ENCODE peak calls at places on chromosomes 5 and 9, in five cellular contexts. P is caudate nucleus; O is hippocampal formation; T is activated naive CD4-positive, alpha-beta T cell treated with Interleukin-2 at 50 U/mL for 16 hours; E is fibroblast of villous mesenchyme. X is an unnamed sample.

GRCh38 chr5:24365406-24365805 is 279.4 kb downstream of the CDH10 start:
- DNase-seq in P (no peak), O (no peak), T (no peak), E (no peak), X (no peak)

GRCh38 chr9:110767559-110768063 is 99.0 kb downstream of the MUSK start:
- DNase-seq in P (peak; percentile 11), O (peak; percentile 30), T (no peak), E (peak; percentile 88), X (no peak)

GRCh38 chr5:5751496-5751895 is 329.0 kb downstream of the ICE1 start:
- DNase-seq in P (no peak), O (no peak), T (no peak), E (no peak), X (no peak)

GRCh38 chr5:196350-196749 is 5.1 kb downstream of the LRRC14B start:
- DNase-seq in P (no peak), O (no peak), T (no peak), E (no peak), X (no peak)

GRCh38 chr5:158701406-158702177 is 398.1 kb downstream of the EBF1 start:
- DNase-seq in P (no peak), O (no peak), T (no peak), E (peak; percentile 5), X (no peak)

GRCh38 chr5:58974601-58975000 is 391.7 kb downstream of the RAB3C start:
- DNase-seq in P (no peak), O (no peak), T (no peak), E (no peak), X (no peak)

GRCh38 chr5:176702952-176703641 is 55.8 kb downstream of the TSPAN17 start:
- DNase-seq in P (no peak), O (no peak), T (no peak), E (no peak), X (no peak)

GRCh38 chr5:35851282-35851681 is 5.4 kb upstream of the IL7R start:
- DNase-seq in P (no peak), O (no peak), T (no peak), E (no peak), X (no peak)

GRCh38 chr5:14417232-14417730 is 164.3 kb upstream of the OTULINL start:
- DNase-seq in P (no peak), O (no peak), T (no peak), E (peak; percentile 85), X (no peak)

GRCh38 chr9:104808030-104808614 is 44.2 kb downstream of the NIPSNAP3B start:
- DNase-seq in P (no peak), O (peak; percentile 46), T (no peak), E (no peak), X (no peak)

GRCh38 chr5:38809388-38810359 is 36.1 kb upstream of the OSMR start:
- DNase-seq in P (peak; percentile 63), O (peak; percentile 79), T (peak; percentile 30), E (peak; percentile 97), X (no peak)

GRCh38 chr5:145220491-145220890 is 614.7 kb downstream of the PRELID2 start:
- DNase-seq in P (no peak), O (no peak), T (no peak), E (no peak), X (no peak)

GRCh38 chr5:55604611-55605067 is 69.9 kb upstream of the PLPP1 start:
- DNase-seq in P (no peak), O (no peak), T (no peak), E (peak; percentile 59), X (no peak)

GRCh38 chr9:8205580-8205979 is 406.0 kb upstream of the DMAC1 start:
- DNase-seq in P (no peak), O (no peak), T (no peak), E (peak; percentile 36), X (no peak)

GRCh38 chr5:68424799-68425537 is 209.4 kb downstream of the PIK3R1 start:
- DNase-seq in P (no peak), O (no peak), T (peak; percentile 21), E (peak; percentile 66), X (no peak)

GRCh38 chr9:116998305-116998704 is 311.2 kb downstream of the TRIM32 start:
- DNase-seq in P (no peak), O (no peak), T (no peak), E (peak; percentile 13), X (no peak)

GRCh38 chr9:131275332-131276106 is 791 bp downstream of the FAM78A start:
- DNase-seq in P (no peak), O (no peak), T (peak; percentile 33), E (no peak), X (peak; percentile 66)

GRCh38 chr9:128498911-128499310 is 5.6 kb upstream of the GLE1 start:
- DNase-seq in P (no peak), O (no peak), T (no peak), E (no peak), X (no peak)

GRCh38 chr5:163622796-163623195 is 117.4 kb downstream of the MAT2B start:
- DNase-seq in P (no peak), O (no peak), T (no peak), E (no peak), X (no peak)

GRCh38 chr9:122218885-122219855 is 9.6 kb downstream of the LHX6 start:
- DNase-seq in P (no peak), O (no peak), T (no peak), E (no peak), X (peak; percentile 60)

GRCh38 chr5:1075931-1076330 is 35.9 kb downstream of the SLC12A7 start:
- DNase-seq in P (no peak), O (no peak), T (no peak), E (no peak), X (no peak)

GRCh38 chr5:136070486-136071285 is 41.9 kb downstream of the TGFBI start:
- DNase-seq in P (no peak), O (no peak), T (no peak), E (no peak), X (no peak)

GRCh38 chr5:4720831-4721230 is 419.3 kb upstream of the ADAMTS16 start:
- DNase-seq in P (no peak), O (no peak), T (no peak), E (no peak), X (no peak)

GRCh38 chr5:141773779-141774531 is 91.9 kb upstream of the ARAP3 start:
- DNase-seq in P (no peak), O (no peak), T (no peak), E (no peak), X (no peak)

X was measured in B cell.